ENCODE peak calls at places on chromosomes 2 and 18, in five cellular contexts. P is fibroblast of pulmonary artery; B is uterus; C is CD8-positive, alpha-beta T cell; W is foreskin keratinocyte. A is an unnamed sample.
A peak's percentile ranks its signal among the peaks of the same experiment; 100 is the strongest.

GRCh38 chr2:151423760-151424159 is 14.1 kb downstream of the RIF1 start:
- DNase-seq in B (no peak), W (no peak), C (no peak), P (no peak), A (no peak)

GRCh38 chr2:217085543-217085942 is 225.7 kb upstream of the TNP1 start:
- DNase-seq in P (no peak), C (no peak), W (no peak), B (no peak), A (no peak)

GRCh38 chr2:193303464-193303863 is 1108.7 kb upstream of the TMEFF2 start:
- DNase-seq in B (no peak), P (no peak), W (no peak), C (no peak), A (no peak)

GRCh38 chr2:64950226-64951160 is 38.7 kb upstream of the SLC1A4 start:
- DNase-seq in C (no peak), B (no peak), P (no peak), W (peak; percentile 85), A (no peak)

GRCh38 chr2:62920070-62920469 is 130.6 kb upstream of the OTX1 start:
- DNase-seq in W (no peak), C (no peak), B (no peak), P (peak; percentile 16), A (no peak)

GRCh38 chr2:187338679-187339121 is 109.4 kb downstream of the CALCRL start:
- DNase-seq in B (no peak), W (no peak), P (no peak), C (no peak), A (no peak)

GRCh38 chr2:112542974-112543760 is 902 bp downstream of the POLR1B start:
- DNase-seq in W (peak; percentile 10), P (peak; percentile 10), C (no peak), B (no peak), A (no peak)

GRCh38 chr2:228094377-228094921 is 87.0 kb downstream of the SPHKAP start:
- DNase-seq in B (no peak), P (no peak), W (no peak), C (no peak), A (no peak)

GRCh38 chr18:79903071-79903635 is 48.3 kb downstream of the SLC66A2 start:
- DNase-seq in C (no peak), P (no peak), W (no peak), B (no peak), A (no peak)

GRCh38 chr18:29840101-29840500 is 1202.4 kb downstream of the DSC3 start:
- DNase-seq in W (peak; percentile 57), P (peak; percentile 73), B (no peak), C (no peak), A (no peak)

GRCh38 chr2:27217173-27218121 is at the start of gene CAD:
- DNase-seq in W (peak; percentile 44), C (peak; percentile 79), B (peak; percentile 78), P (peak; percentile 84), A (no peak)

GRCh38 chr2:43326116-43326825 is 99.9 kb upstream of the ZFP36L2 start:
- DNase-seq in W (no peak), P (no peak), C (no peak), B (no peak), A (no peak)

GRCh38 chr2:233354971-233355574 is 779 bp downstream of the DGKD start:
- DNase-seq in B (no peak), W (no peak), P (peak; percentile 24), C (no peak), A (no peak)

GRCh38 chr2:223096571-223096970 is 44.6 kb downstream of the KCNE4 start:
- DNase-seq in P (peak; percentile 24), C (no peak), W (no peak), B (no peak), A (no peak)

GRCh38 chr2:54657664-54658083 is 65.8 kb upstream of the EML6 start:
- DNase-seq in B (peak; percentile 67), W (no peak), C (no peak), P (peak; percentile 60), A (no peak)

GRCh38 chr2:176178271-176178806 is 10.1 kb upstream of the HOXD1 start:
- DNase-seq in B (peak; percentile 46), C (no peak), P (no peak), W (peak; percentile 33), A (no peak)

GRCh38 chr2:241417626-241418025 is 61.5 kb downstream of the FARP2 start:
- DNase-seq in B (no peak), W (no peak), P (no peak), C (no peak), A (no peak)

GRCh38 chr2:2405780-2406179 is 74.7 kb upstream of the MYT1L start:
- DNase-seq in C (no peak), P (no peak), B (no peak), W (no peak), A (no peak)

GRCh38 chr2:170227467-170228075 is 49.6 kb downstream of the MYO3B start:
- DNase-seq in C (no peak), W (no peak), P (no peak), B (no peak), A (no peak)
- TF ChIP-seq CTCF in C (no peak), W (no peak), P (no peak), B (no peak), A (no peak)

DNA sequence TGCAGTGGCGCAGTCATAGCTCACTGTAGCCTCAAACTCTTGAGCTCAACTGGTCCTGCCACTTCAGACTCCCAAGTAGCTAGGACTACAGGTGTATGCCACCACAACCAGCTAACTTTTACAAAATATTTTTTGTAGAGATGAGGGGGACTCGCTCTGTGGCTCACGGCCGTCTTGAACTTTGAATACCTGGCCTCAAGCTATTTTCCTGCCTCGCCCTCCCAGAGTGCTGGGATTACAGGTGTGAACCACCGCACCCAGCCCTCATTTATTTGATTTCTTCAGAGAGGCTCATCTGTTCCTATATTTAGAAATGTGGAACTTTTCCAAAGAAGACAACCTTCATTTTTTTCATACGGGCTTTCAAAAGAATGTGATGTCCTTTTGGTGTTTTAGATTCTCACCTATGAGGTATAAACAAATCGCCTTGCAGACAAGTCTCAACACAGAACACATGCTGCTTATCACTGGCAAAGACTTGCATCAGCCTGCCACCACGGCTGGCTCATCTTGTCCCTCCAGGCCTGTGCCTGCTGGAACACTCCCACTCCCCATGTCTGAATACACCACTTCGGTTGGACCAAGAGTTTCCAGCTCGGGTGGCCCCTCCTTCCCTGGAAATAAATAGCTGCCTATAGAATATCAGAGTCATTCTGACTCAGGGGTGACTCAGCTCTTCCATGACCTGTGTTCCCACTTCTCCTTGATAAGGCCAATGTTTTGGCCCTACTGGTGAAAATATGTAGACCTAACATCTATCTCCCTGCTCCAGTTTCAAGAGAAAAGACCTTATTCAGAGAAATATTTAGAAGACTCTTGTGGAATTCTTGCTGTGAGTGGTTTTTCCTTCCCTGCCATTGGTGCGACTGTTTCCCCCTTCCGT is 202.6 kb downstream of the TGIF1 start:
- DNase-seq in P (peak; percentile 99), W (peak; percentile 99), C (no peak), B (peak; percentile 36), A (peak; percentile 79)
- TF ChIP-seq CTCF in P (peak; percentile 15), W (peak; percentile 53), C (no peak), B (no peak), A (no peak)

GRCh38 chr2:139791330-139791729 is 1011.1 kb upstream of the NXPH2 start:
- DNase-seq in B (no peak), P (no peak), W (no peak), C (no peak), A (no peak)

DNA sequence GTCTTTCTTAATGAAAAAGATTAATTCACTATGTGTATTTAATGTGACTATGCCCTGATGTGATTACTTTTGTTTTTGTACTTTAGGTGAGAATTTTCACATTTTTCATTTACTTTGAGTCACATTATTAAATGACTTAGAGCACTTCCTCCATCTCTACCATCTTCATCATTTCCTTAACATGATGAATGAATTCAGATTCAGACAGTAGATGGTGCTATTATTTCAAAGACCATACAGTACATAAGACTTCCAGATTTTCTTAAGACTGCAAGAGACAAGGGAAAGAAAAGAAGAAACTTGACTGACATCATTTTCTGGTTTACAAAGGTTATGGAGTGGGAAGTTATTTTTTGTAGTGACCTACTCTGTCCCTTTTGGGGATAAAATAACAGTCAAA is 1010.6 kb upstream of the NXPH2 start:
- DNase-seq in W (no peak), P (peak; percentile 62), C (no peak), B (no peak), A (no peak)
- TF ChIP-seq CTCF in W (peak; percentile 69), P (peak; percentile 32), C (no peak), B (no peak), A (no peak)

GRCh38 chr2:209208211-209208610 is 215.6 kb upstream of the MAP2 start:
- DNase-seq in W (no peak), P (peak; percentile 12), C (no peak), B (no peak), A (no peak)
- TF ChIP-seq CTCF in W (peak; percentile 82), P (peak; percentile 25), C (no peak), B (no peak), A (no peak)

GRCh38 chr2:82234283-82234682 is 1929.7 kb upstream of the LRRTM1 start:
- DNase-seq in W (no peak), C (no peak), P (no peak), B (no peak), A (no peak)
- TF ChIP-seq CTCF in W (no peak), C (no peak), P (no peak), B (no peak), A (no peak)

GRCh38 chr2:137173514-137173913 is 408.2 kb downstream of the THSD7B start:
- DNase-seq in C (no peak), B (no peak), P (peak; percentile 58), W (no peak), A (peak; percentile 34)
- TF ChIP-seq CTCF in C (no peak), B (no peak), P (peak; percentile 13), W (peak; percentile 64), A (peak; percentile 32)

DNA sequence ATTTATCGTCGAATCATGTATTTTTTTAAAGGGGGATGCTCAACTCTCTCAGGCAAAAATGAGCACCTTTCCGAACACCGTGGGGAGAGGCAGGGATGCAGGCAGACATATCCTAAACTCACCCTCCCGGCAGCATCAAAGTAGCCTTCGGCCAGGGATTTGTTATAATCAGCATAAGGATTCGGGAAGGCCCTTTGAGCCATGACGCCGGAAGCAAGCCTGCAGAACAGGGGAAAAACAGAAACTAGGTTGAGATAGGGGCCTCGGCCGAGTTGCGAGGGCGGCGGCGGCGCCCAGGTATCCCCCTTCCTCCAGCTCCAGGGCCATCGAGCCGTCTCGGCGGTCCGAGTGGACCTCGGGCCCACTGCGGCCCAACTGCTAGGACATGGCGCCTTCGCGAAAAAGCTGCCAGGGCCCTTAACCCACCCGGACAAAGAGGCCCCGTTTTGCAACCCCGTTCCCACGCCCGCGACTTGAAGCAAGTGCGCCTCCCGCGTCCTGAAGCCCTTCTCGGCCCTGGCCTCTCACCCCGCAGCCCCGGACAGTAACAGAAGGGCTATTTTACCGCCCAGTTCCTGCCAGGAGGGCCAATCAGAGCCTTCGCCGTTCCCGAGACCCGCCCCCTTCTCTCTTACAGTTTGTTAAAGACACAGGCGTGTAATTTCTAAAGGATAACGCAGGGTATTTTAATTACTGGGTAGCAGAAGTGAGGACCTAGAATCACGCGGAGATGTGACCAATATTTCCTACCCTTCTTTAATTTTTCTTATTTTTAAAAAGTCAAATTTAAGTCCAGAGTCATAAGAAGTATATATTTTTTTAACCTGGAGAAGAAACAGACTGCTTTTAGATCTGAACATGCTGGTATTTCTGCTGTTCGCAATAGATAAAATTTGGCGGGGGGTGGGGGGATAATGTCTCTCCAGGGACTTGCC is at the start of gene LANCL1:
- DNase-seq in B (peak; percentile 93), P (peak; percentile 88), W (peak; percentile 38), C (peak; percentile 72), A (peak; percentile 31)
- TF ChIP-seq CTCF in B (no peak), P (no peak), W (no peak), C (no peak), A (no peak)

DNA sequence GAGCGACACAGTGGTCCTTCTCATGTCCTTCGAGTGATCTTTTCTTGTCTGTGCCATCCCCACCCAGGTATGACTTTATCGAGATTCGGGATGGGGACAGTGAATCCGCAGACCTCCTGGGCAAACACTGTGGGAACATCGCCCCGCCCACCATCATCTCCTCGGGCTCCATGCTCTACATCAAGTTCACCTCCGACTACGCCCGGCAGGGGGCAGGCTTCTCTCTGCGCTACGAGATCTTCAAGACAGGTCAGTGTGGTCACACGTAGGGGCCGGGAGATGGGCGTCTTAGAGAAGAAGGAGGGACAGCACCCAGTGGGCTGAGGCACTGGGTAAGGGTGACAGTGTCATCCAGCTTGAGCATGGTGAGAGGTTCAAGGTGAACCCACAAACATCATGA is 33.8 kb downstream of the NRP2 start:
- DNase-seq in B (no peak), P (no peak), C (no peak), W (no peak), A (no peak)
- TF ChIP-seq CTCF in B (no peak), P (peak; percentile 29), C (no peak), W (peak; percentile 44), A (no peak)

A was measured in AG04449.